ENCODE peak calls at places on chromosomes 3 and 15, in six cellular contexts. One of them, this sample, is unnamed.
A peak's percentile ranks its signal among the peaks of the same experiment; 100 is the strongest.

GRCh38 chr3:46585799-46586693 is 19.9 kb upstream of the LRRC2 start:
- DNase-seq in IMR-90: no peak
- DNase-seq in SHP77: no peak
- DNase-seq in pancreas: no peak
- DNase-seq in NCI-H1092 treated with DMSO at 0.1 percent for 48 hours: no peak
- DNase-seq in effector memory CD4-positive, alpha-beta T cell: no peak
- DNase-seq in this sample: peak; percentile 5

GRCh38 chr3:159917141-159917540 is 71.5 kb upstream of the IL12A start:
- DNase-seq in IMR-90: no peak
- DNase-seq in SHP77: no peak
- DNase-seq in pancreas: no peak
- DNase-seq in NCI-H1092 treated with DMSO at 0.1 percent for 48 hours: no peak
- DNase-seq in effector memory CD4-positive, alpha-beta T cell: no peak
- DNase-seq in this sample: no peak

GRCh38 chr3:154955907-154956533 is 124.1 kb upstream of the MME start:
- DNase-seq in IMR-90: no peak
- DNase-seq in SHP77: no peak
- DNase-seq in pancreas: no peak
- DNase-seq in NCI-H1092 treated with DMSO at 0.1 percent for 48 hours: no peak
- DNase-seq in effector memory CD4-positive, alpha-beta T cell: no peak
- DNase-seq in this sample: peak; percentile 87

GRCh38 chr3:66673305-66673704 is 172.5 kb upstream of the LRIG1 start:
- DNase-seq in IMR-90: peak; percentile 6
- DNase-seq in SHP77: no peak
- DNase-seq in pancreas: no peak
- DNase-seq in NCI-H1092 treated with DMSO at 0.1 percent for 48 hours: no peak
- DNase-seq in effector memory CD4-positive, alpha-beta T cell: no peak
- DNase-seq in this sample: no peak

GRCh38 chr3:73419993-73420392 is 204.7 kb downstream of the PDZRN3 start:
- DNase-seq in IMR-90: peak; percentile 25
- DNase-seq in SHP77: no peak
- DNase-seq in pancreas: no peak
- DNase-seq in NCI-H1092 treated with DMSO at 0.1 percent for 48 hours: no peak
- DNase-seq in effector memory CD4-positive, alpha-beta T cell: no peak
- DNase-seq in this sample: no peak

GRCh38 chr15:38267416-38268022 is 14.9 kb downstream of the SPRED1 start:
- DNase-seq in IMR-90: peak; percentile 36
- DNase-seq in SHP77: no peak
- DNase-seq in pancreas: no peak
- DNase-seq in NCI-H1092 treated with DMSO at 0.1 percent for 48 hours: no peak
- DNase-seq in effector memory CD4-positive, alpha-beta T cell: no peak
- DNase-seq in this sample: no peak

GRCh38 chr3:46663611-46664135 is 29.8 kb downstream of the ALS2CL start:
- DNase-seq in IMR-90: peak; percentile 46
- DNase-seq in SHP77: peak; percentile 26
- DNase-seq in pancreas: no peak
- DNase-seq in NCI-H1092 treated with DMSO at 0.1 percent for 48 hours: peak; percentile 67
- DNase-seq in effector memory CD4-positive, alpha-beta T cell: no peak
- DNase-seq in this sample: peak; percentile 59

GRCh38 chr3:190289989-190290388 is 32.3 kb downstream of the CLDN1 start:
- DNase-seq in IMR-90: no peak
- DNase-seq in SHP77: no peak
- DNase-seq in pancreas: no peak
- DNase-seq in NCI-H1092 treated with DMSO at 0.1 percent for 48 hours: no peak
- DNase-seq in effector memory CD4-positive, alpha-beta T cell: no peak
- DNase-seq in this sample: no peak

GRCh38 chr3:134753999-134754742 is 40.9 kb upstream of the EPHB1 start:
- DNase-seq in IMR-90: no peak
- DNase-seq in SHP77: no peak
- DNase-seq in pancreas: no peak
- DNase-seq in NCI-H1092 treated with DMSO at 0.1 percent for 48 hours: no peak
- DNase-seq in effector memory CD4-positive, alpha-beta T cell: no peak
- DNase-seq in this sample: no peak

GRCh38 chr15:92429378-92430066 is 35.8 kb downstream of the ST8SIA2 start:
- DNase-seq in IMR-90: peak; percentile 61
- DNase-seq in SHP77: no peak
- DNase-seq in pancreas: no peak
- DNase-seq in NCI-H1092 treated with DMSO at 0.1 percent for 48 hours: no peak
- DNase-seq in effector memory CD4-positive, alpha-beta T cell: no peak
- DNase-seq in this sample: no peak

GRCh38 chr15:53389271-53389670 is 370.2 kb downstream of the WDR72 start:
- DNase-seq in IMR-90: no peak
- DNase-seq in SHP77: no peak
- DNase-seq in pancreas: no peak
- DNase-seq in NCI-H1092 treated with DMSO at 0.1 percent for 48 hours: no peak
- DNase-seq in effector memory CD4-positive, alpha-beta T cell: no peak
- DNase-seq in this sample: no peak

GRCh38 chr15:91264651-91265351 is 164.7 kb downstream of the SV2B start:
- DNase-seq in IMR-90: no peak
- DNase-seq in SHP77: no peak
- DNase-seq in pancreas: no peak
- DNase-seq in NCI-H1092 treated with DMSO at 0.1 percent for 48 hours: no peak
- DNase-seq in effector memory CD4-positive, alpha-beta T cell: no peak
- DNase-seq in this sample: no peak

GRCh38 chr3:32492684-32493436 is 9.8 kb downstream of the CMTM6 start:
- DNase-seq in IMR-90: peak; percentile 46
- DNase-seq in SHP77: no peak
- DNase-seq in pancreas: no peak
- DNase-seq in NCI-H1092 treated with DMSO at 0.1 percent for 48 hours: no peak
- DNase-seq in effector memory CD4-positive, alpha-beta T cell: no peak
- DNase-seq in this sample: no peak

GRCh38 chr15:29701151-29701550 is 121.1 kb downstream of the TJP1 start:
- DNase-seq in IMR-90: no peak
- DNase-seq in SHP77: no peak
- DNase-seq in pancreas: no peak
- DNase-seq in NCI-H1092 treated with DMSO at 0.1 percent for 48 hours: no peak
- DNase-seq in effector memory CD4-positive, alpha-beta T cell: no peak
- DNase-seq in this sample: no peak

GRCh38 chr3:180690061-180690460 is 10.8 kb upstream of the CCDC39 start:
- DNase-seq in IMR-90: no peak
- DNase-seq in SHP77: no peak
- DNase-seq in pancreas: no peak
- DNase-seq in NCI-H1092 treated with DMSO at 0.1 percent for 48 hours: peak; percentile 50
- DNase-seq in effector memory CD4-positive, alpha-beta T cell: no peak
- DNase-seq in this sample: no peak

GRCh38 chr3:43998841-43999805 is 242.6 kb upstream of the TOPAZ1 start:
- DNase-seq in IMR-90: no peak
- DNase-seq in SHP77: no peak
- DNase-seq in pancreas: peak; percentile 26
- DNase-seq in NCI-H1092 treated with DMSO at 0.1 percent for 48 hours: peak; percentile 72
- DNase-seq in effector memory CD4-positive, alpha-beta T cell: no peak
- DNase-seq in this sample: peak; percentile 86

GRCh38 chr15:30991301-30992072 is at the start of gene MTMR10:
- DNase-seq in IMR-90: peak; percentile 73
- DNase-seq in SHP77: peak; percentile 61
- DNase-seq in pancreas: peak; percentile 72
- DNase-seq in NCI-H1092 treated with DMSO at 0.1 percent for 48 hours: peak; percentile 47
- DNase-seq in effector memory CD4-positive, alpha-beta T cell: peak; percentile 56
- DNase-seq in this sample: peak; percentile 91

GRCh38 chr15:61518191-61518950 is 289.3 kb upstream of the RORA start:
- DNase-seq in IMR-90: peak; percentile 2
- DNase-seq in SHP77: no peak
- DNase-seq in pancreas: no peak
- DNase-seq in NCI-H1092 treated with DMSO at 0.1 percent for 48 hours: no peak
- DNase-seq in effector memory CD4-positive, alpha-beta T cell: no peak
- DNase-seq in this sample: no peak

GRCh38 chr15:74423443-74424257 is 10.1 kb downstream of the SEMA7A start:
- DNase-seq in IMR-90: no peak
- DNase-seq in SHP77: no peak
- DNase-seq in pancreas: no peak
- DNase-seq in NCI-H1092 treated with DMSO at 0.1 percent for 48 hours: no peak
- DNase-seq in effector memory CD4-positive, alpha-beta T cell: no peak
- DNase-seq in this sample: no peak

GRCh38 chr3:29642393-29643033 is 361.6 kb downstream of the RBMS3 start:
- DNase-seq in IMR-90: peak; percentile 70
- DNase-seq in SHP77: peak; percentile 0
- DNase-seq in pancreas: no peak
- DNase-seq in NCI-H1092 treated with DMSO at 0.1 percent for 48 hours: no peak
- DNase-seq in effector memory CD4-positive, alpha-beta T cell: no peak
- DNase-seq in this sample: no peak

GRCh38 chr15:39553947-39554731 is 26.7 kb upstream of the THBS1 start:
- DNase-seq in IMR-90: no peak
- DNase-seq in SHP77: no peak
- DNase-seq in pancreas: no peak
- DNase-seq in NCI-H1092 treated with DMSO at 0.1 percent for 48 hours: peak; percentile 88
- DNase-seq in effector memory CD4-positive, alpha-beta T cell: no peak
- DNase-seq in this sample: peak; percentile 8

GRCh38 chr15:39548561-39548960 is 32.3 kb upstream of the THBS1 start:
- DNase-seq in IMR-90: no peak
- DNase-seq in SHP77: no peak
- DNase-seq in pancreas: no peak
- DNase-seq in NCI-H1092 treated with DMSO at 0.1 percent for 48 hours: no peak
- DNase-seq in effector memory CD4-positive, alpha-beta T cell: no peak
- DNase-seq in this sample: no peak

GRCh38 chr15:89174476-89174875 is 46.9 kb downstream of the RLBP1 start:
- DNase-seq in IMR-90: no peak
- DNase-seq in SHP77: no peak
- DNase-seq in pancreas: no peak
- DNase-seq in NCI-H1092 treated with DMSO at 0.1 percent for 48 hours: peak; percentile 37
- DNase-seq in effector memory CD4-positive, alpha-beta T cell: no peak
- DNase-seq in this sample: no peak

GRCh38 chr3:126963261-126964190 is 19.4 kb upstream of the PLXNA1 start:
- DNase-seq in IMR-90: no peak
- DNase-seq in SHP77: no peak
- DNase-seq in pancreas: no peak
- DNase-seq in NCI-H1092 treated with DMSO at 0.1 percent for 48 hours: no peak
- DNase-seq in effector memory CD4-positive, alpha-beta T cell: no peak
- DNase-seq in this sample: no peak

This sample was measured in NCI-H1417.